ENCODE peak calls at places on chromosomes 4 and X, in ten cellular contexts. One of them, this sample, is unnamed. For H3K4me1, the result is how much of the 10 kb centered on the place peaks cover.

GRCh38 chr4:130074096-130074495 is 978.1 kb downstream of the C4orf33 start:
- DNase-seq in CD8-positive, alpha-beta T cell: no peak
- DNase-seq in MM.1S: no peak
- DNase-seq in CD4-positive, alpha-beta memory T cell: no peak
- DNase-seq in heart right ventricle: no peak
- DNase-seq in right lobe of liver: peak
- DNase-seq in ovary: no peak
- DNase-seq in cardiac muscle cell: no peak
- DNase-seq in tibial artery: no peak
- DNase-seq in transverse colon: no peak
- DNase-seq in this sample: peak

GRCh38 chrX:39242187-39242586 is 440.9 kb downstream of the MID1IP1 start:
- DNase-seq in right lobe of liver: no peak
- DNase-seq in CD4-positive, alpha-beta memory T cell: peak
- DNase-seq in ovary: no peak
- DNase-seq in MM.1S: peak
- DNase-seq in cardiac muscle cell: peak
- DNase-seq in transverse colon: peak
- DNase-seq in tibial artery: no peak
- DNase-seq in CD8-positive, alpha-beta T cell: no peak
- DNase-seq in heart right ventricle: no peak
- DNase-seq in this sample: peak

GRCh38 chrX:38126179-38126578 is 94.5 kb downstream of the SRPX start:
- DNase-seq in CD4-positive, alpha-beta memory T cell: no peak
- DNase-seq in transverse colon: no peak
- DNase-seq in ovary: no peak
- DNase-seq in right lobe of liver: no peak
- DNase-seq in MM.1S: no peak
- DNase-seq in tibial artery: no peak
- DNase-seq in cardiac muscle cell: no peak
- DNase-seq in heart right ventricle: no peak
- DNase-seq in CD8-positive, alpha-beta T cell: no peak
- DNase-seq in this sample: no peak

GRCh38 chr4:98468744-98469143 is 189.7 kb downstream of the TSPAN5 start:
- DNase-seq in transverse colon: no peak
- DNase-seq in heart right ventricle: peak
- DNase-seq in MM.1S: no peak
- DNase-seq in tibial artery: no peak
- DNase-seq in cardiac muscle cell: peak
- DNase-seq in CD4-positive, alpha-beta memory T cell: no peak
- DNase-seq in CD8-positive, alpha-beta T cell: no peak
- DNase-seq in right lobe of liver: no peak
- DNase-seq in ovary: peak
- DNase-seq in this sample: no peak

GRCh38 chr4:13626492-13627184 is 887 bp downstream of the BOD1L1 start:
- DNase-seq in transverse colon: no peak
- DNase-seq in tibial artery: no peak
- DNase-seq in right lobe of liver: no peak
- DNase-seq in cardiac muscle cell: no peak
- DNase-seq in CD8-positive, alpha-beta T cell: no peak
- DNase-seq in ovary: no peak
- DNase-seq in heart right ventricle: no peak
- DNase-seq in MM.1S: no peak
- DNase-seq in CD4-positive, alpha-beta memory T cell: peak
- DNase-seq in this sample: no peak

GRCh38 chr4:111066887-111067286 is 444.0 kb upstream of the PITX2 start:
- DNase-seq in heart right ventricle: no peak
- DNase-seq in CD4-positive, alpha-beta memory T cell: no peak
- DNase-seq in CD8-positive, alpha-beta T cell: no peak
- DNase-seq in transverse colon: no peak
- DNase-seq in ovary: no peak
- DNase-seq in cardiac muscle cell: no peak
- DNase-seq in MM.1S: no peak
- DNase-seq in tibial artery: no peak
- DNase-seq in right lobe of liver: no peak
- DNase-seq in this sample: no peak

GRCh38 chr4:17169699-17170098 is 271.3 kb upstream of the LDB2 start:
- DNase-seq in transverse colon: no peak
- DNase-seq in CD8-positive, alpha-beta T cell: no peak
- DNase-seq in right lobe of liver: no peak
- DNase-seq in MM.1S: no peak
- DNase-seq in ovary: no peak
- DNase-seq in CD4-positive, alpha-beta memory T cell: no peak
- DNase-seq in tibial artery: no peak
- DNase-seq in heart right ventricle: no peak
- DNase-seq in cardiac muscle cell: no peak
- DNase-seq in this sample: no peak

GRCh38 chrX:3142259-3143042 is 101.2 kb downstream of the ARSF start:
- DNase-seq in CD4-positive, alpha-beta memory T cell: no peak
- DNase-seq in tibial artery: no peak
- DNase-seq in CD8-positive, alpha-beta T cell: no peak
- DNase-seq in right lobe of liver: no peak
- DNase-seq in cardiac muscle cell: no peak
- DNase-seq in transverse colon: no peak
- DNase-seq in heart right ventricle: no peak
- DNase-seq in ovary: no peak
- DNase-seq in MM.1S: peak
- DNase-seq in this sample: no peak

GRCh38 chr4:188822698-188823097 is 683.5 kb downstream of the TRIML1 start:
- DNase-seq in MM.1S: no peak
- DNase-seq in ovary: no peak
- DNase-seq in CD8-positive, alpha-beta T cell: no peak
- DNase-seq in right lobe of liver: no peak
- DNase-seq in transverse colon: no peak
- DNase-seq in tibial artery: no peak
- DNase-seq in heart right ventricle: no peak
- DNase-seq in cardiac muscle cell: no peak
- DNase-seq in CD4-positive, alpha-beta memory T cell: no peak
- DNase-seq in this sample: peak

GRCh38 chr4:156961241-156962068 is 10.1 kb downstream of the PDGFC start:
- DNase-seq in CD8-positive, alpha-beta T cell: no peak
- DNase-seq in cardiac muscle cell: no peak
- DNase-seq in MM.1S: no peak
- DNase-seq in right lobe of liver: no peak
- DNase-seq in ovary: no peak
- DNase-seq in heart right ventricle: no peak
- DNase-seq in CD4-positive, alpha-beta memory T cell: no peak
- DNase-seq in transverse colon: no peak
- DNase-seq in tibial artery: no peak
- DNase-seq in this sample: no peak

GRCh38 chr4:83207497-83208105 is 77.0 kb downstream of the COQ2 start:
- DNase-seq in MM.1S: no peak
- DNase-seq in right lobe of liver: no peak
- DNase-seq in CD4-positive, alpha-beta memory T cell: no peak
- DNase-seq in cardiac muscle cell: peak
- DNase-seq in ovary: no peak
- DNase-seq in CD8-positive, alpha-beta T cell: no peak
- DNase-seq in heart right ventricle: no peak
- DNase-seq in transverse colon: peak
- DNase-seq in tibial artery: no peak
- DNase-seq in this sample: peak

GRCh38 chr4:155532373-155532772 is 134.3 kb upstream of the GUCY1A1 start:
- DNase-seq in transverse colon: no peak
- DNase-seq in heart right ventricle: no peak
- DNase-seq in right lobe of liver: no peak
- DNase-seq in tibial artery: no peak
- DNase-seq in CD4-positive, alpha-beta memory T cell: no peak
- DNase-seq in CD8-positive, alpha-beta T cell: no peak
- DNase-seq in MM.1S: no peak
- DNase-seq in cardiac muscle cell: no peak
- DNase-seq in ovary: no peak
- DNase-seq in this sample: no peak

GRCh38 chr4:40238700-40239548 is 42.1 kb downstream of the RHOH start:
- DNase-seq in transverse colon: peak
- DNase-seq in heart right ventricle: no peak
- DNase-seq in MM.1S: no peak
- DNase-seq in right lobe of liver: no peak
- DNase-seq in tibial artery: no peak
- DNase-seq in ovary: no peak
- DNase-seq in cardiac muscle cell: no peak
- DNase-seq in CD4-positive, alpha-beta memory T cell: peak
- DNase-seq in CD8-positive, alpha-beta T cell: peak
- DNase-seq in this sample: peak

GRCh38 chrX:119887721-119888425 is 7.8 kb upstream of the AKAP14 start:
- DNase-seq in heart right ventricle: peak
- DNase-seq in CD4-positive, alpha-beta memory T cell: peak
- DNase-seq in MM.1S: no peak
- DNase-seq in cardiac muscle cell: peak
- DNase-seq in tibial artery: no peak
- DNase-seq in transverse colon: peak
- DNase-seq in CD8-positive, alpha-beta T cell: no peak
- DNase-seq in ovary: peak
- DNase-seq in right lobe of liver: peak
- DNase-seq in this sample: peak

GRCh38 chr4:33421887-33422286 is 2701.7 kb downstream of the PCDH7 start:
- DNase-seq in tibial artery: no peak
- DNase-seq in CD8-positive, alpha-beta T cell: no peak
- DNase-seq in ovary: no peak
- DNase-seq in cardiac muscle cell: no peak
- DNase-seq in CD4-positive, alpha-beta memory T cell: no peak
- DNase-seq in MM.1S: no peak
- DNase-seq in transverse colon: no peak
- DNase-seq in heart right ventricle: no peak
- DNase-seq in right lobe of liver: no peak
- DNase-seq in this sample: no peak

GRCh38 chrX:9859711-9860555 is 73.7 kb downstream of the SHROOM2 start:
- DNase-seq in tibial artery: no peak
- DNase-seq in right lobe of liver: no peak
- DNase-seq in ovary: no peak
- DNase-seq in heart right ventricle: no peak
- DNase-seq in CD4-positive, alpha-beta memory T cell: no peak
- DNase-seq in CD8-positive, alpha-beta T cell: no peak
- DNase-seq in cardiac muscle cell: no peak
- DNase-seq in transverse colon: no peak
- DNase-seq in MM.1S: no peak
- DNase-seq in this sample: no peak

GRCh38 chrX:24133280-24133679 is 16.2 kb upstream of the ZFX start:
- DNase-seq in ovary: no peak
- DNase-seq in transverse colon: no peak
- DNase-seq in MM.1S: no peak
- DNase-seq in tibial artery: no peak
- DNase-seq in cardiac muscle cell: no peak
- DNase-seq in CD4-positive, alpha-beta memory T cell: no peak
- DNase-seq in heart right ventricle: no peak
- DNase-seq in CD8-positive, alpha-beta T cell: no peak
- DNase-seq in right lobe of liver: no peak
- DNase-seq in this sample: no peak

GRCh38 chr4:141307241-141307689 is 86.6 kb downstream of the ZNF330 start:
- DNase-seq in MM.1S: peak
- DNase-seq in ovary: no peak
- DNase-seq in right lobe of liver: peak
- DNase-seq in tibial artery: peak
- DNase-seq in transverse colon: peak
- DNase-seq in cardiac muscle cell: peak
- DNase-seq in CD4-positive, alpha-beta memory T cell: peak
- DNase-seq in heart right ventricle: peak
- DNase-seq in CD8-positive, alpha-beta T cell: peak
- DNase-seq in this sample: peak

DNA sequence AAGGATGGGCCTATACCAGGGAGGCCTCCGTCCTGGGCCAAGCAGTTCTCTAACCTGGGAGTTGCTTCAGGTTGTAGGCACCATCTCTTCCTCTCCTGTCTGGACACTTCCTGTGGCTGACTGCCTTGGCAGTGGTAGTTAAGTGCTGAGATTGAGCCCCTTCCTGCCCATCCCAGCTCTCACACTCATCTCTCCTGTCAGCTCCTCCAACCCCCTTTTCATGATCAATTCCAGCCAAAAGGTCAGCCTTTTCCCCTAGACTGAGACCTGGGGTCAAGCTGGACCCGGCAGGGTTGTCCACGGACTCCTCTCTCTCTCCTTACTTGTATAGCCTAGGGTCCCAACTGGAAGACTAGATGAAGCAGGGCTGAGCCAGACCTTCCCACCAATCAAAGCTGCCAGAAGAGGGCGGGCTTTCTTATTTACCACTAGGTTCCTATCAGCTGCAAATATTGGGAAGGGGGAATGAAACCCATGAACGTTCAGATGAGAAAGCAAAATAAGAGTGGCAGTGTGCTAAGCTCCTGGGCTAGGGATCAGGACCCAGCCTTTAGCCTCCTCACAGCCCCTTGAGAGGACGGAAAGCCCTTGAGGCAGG is 34.5 kb downstream of the KDM5C start:
- DNase-seq in CD4-positive, alpha-beta memory T cell: no peak
- DNase-seq in right lobe of liver: no peak
- DNase-seq in heart right ventricle: no peak
- DNase-seq in MM.1S: no peak
- DNase-seq in transverse colon: no peak
- DNase-seq in ovary: no peak
- DNase-seq in cardiac muscle cell: no peak
- DNase-seq in tibial artery: no peak
- DNase-seq in CD8-positive, alpha-beta T cell: no peak
- DNase-seq in this sample: no peak
- H3K4me3 ChIP-seq in CD4-positive, alpha-beta memory T cell: no peak
- H3K4me3 ChIP-seq in right lobe of liver: no peak
- H3K4me3 ChIP-seq in heart right ventricle: no peak
- H3K4me3 ChIP-seq in MM.1S: no peak
- H3K4me3 ChIP-seq in transverse colon: no peak
- H3K4me3 ChIP-seq in ovary: no peak
- H3K4me3 ChIP-seq in cardiac muscle cell: no peak
- H3K4me3 ChIP-seq in tibial artery: no peak
- H3K4me3 ChIP-seq in CD8-positive, alpha-beta T cell: no peak
- H3K4me3 ChIP-seq in this sample: no peak

GRCh38 chr4:7206385-7206784 is 14.0 kb downstream of the SORCS2 start:
- DNase-seq in heart right ventricle: no peak
- DNase-seq in cardiac muscle cell: peak
- DNase-seq in CD4-positive, alpha-beta memory T cell: no peak
- DNase-seq in transverse colon: no peak
- DNase-seq in MM.1S: no peak
- DNase-seq in CD8-positive, alpha-beta T cell: no peak
- DNase-seq in tibial artery: peak
- DNase-seq in right lobe of liver: peak
- DNase-seq in ovary: peak
- DNase-seq in this sample: no peak
- H3K4me1 ChIP-seq in heart right ventricle: under half
- H3K4me1 ChIP-seq in cardiac muscle cell: under half
- H3K4me1 ChIP-seq in CD4-positive, alpha-beta memory T cell: under half
- H3K4me1 ChIP-seq in transverse colon: under half
- H3K4me1 ChIP-seq in MM.1S: under half
- H3K4me1 ChIP-seq in CD8-positive, alpha-beta T cell: under half
- H3K4me1 ChIP-seq in tibial artery: under half
- H3K4me1 ChIP-seq in right lobe of liver: under half
- H3K4me1 ChIP-seq in ovary: under half
- H3K4me1 ChIP-seq in this sample: under half

GRCh38 chr4:151169900-151170299 is 70.5 kb downstream of the RPS3A start:
- DNase-seq in CD4-positive, alpha-beta memory T cell: no peak
- DNase-seq in transverse colon: no peak
- DNase-seq in heart right ventricle: no peak
- DNase-seq in MM.1S: no peak
- DNase-seq in cardiac muscle cell: peak
- DNase-seq in ovary: no peak
- DNase-seq in CD8-positive, alpha-beta T cell: no peak
- DNase-seq in tibial artery: no peak
- DNase-seq in right lobe of liver: no peak
- DNase-seq in this sample: no peak
- H3K27ac ChIP-seq in CD4-positive, alpha-beta memory T cell: no peak
- H3K27ac ChIP-seq in transverse colon: peak
- H3K27ac ChIP-seq in heart right ventricle: peak
- H3K27ac ChIP-seq in MM.1S: no peak
- H3K27ac ChIP-seq in cardiac muscle cell: no peak
- H3K27ac ChIP-seq in ovary: peak
- H3K27ac ChIP-seq in CD8-positive, alpha-beta T cell: no peak
- H3K27ac ChIP-seq in tibial artery: peak
- H3K27ac ChIP-seq in right lobe of liver: no peak
- H3K27ac ChIP-seq in this sample: no peak

GRCh38 chrX:1593286-1594271 is 2.2 kb downstream of the AKAP17A start:
- DNase-seq in transverse colon: no peak
- DNase-seq in cardiac muscle cell: no peak
- DNase-seq in CD8-positive, alpha-beta T cell: no peak
- DNase-seq in heart right ventricle: no peak
- DNase-seq in tibial artery: no peak
- DNase-seq in right lobe of liver: no peak
- DNase-seq in CD4-positive, alpha-beta memory T cell: no peak
- DNase-seq in ovary: peak
- DNase-seq in MM.1S: no peak
- DNase-seq in this sample: no peak
- H3K4me3 ChIP-seq in transverse colon: peak
- H3K4me3 ChIP-seq in cardiac muscle cell: peak
- H3K4me3 ChIP-seq in CD8-positive, alpha-beta T cell: no peak
- H3K4me3 ChIP-seq in heart right ventricle: peak
- H3K4me3 ChIP-seq in tibial artery: peak
- H3K4me3 ChIP-seq in right lobe of liver: peak
- H3K4me3 ChIP-seq in CD4-positive, alpha-beta memory T cell: peak
- H3K4me3 ChIP-seq in ovary: peak
- H3K4me3 ChIP-seq in MM.1S: peak
- H3K4me3 ChIP-seq in this sample: peak

This sample was measured in small intestine.